ENCODE peak calls at places on chromosome 6, in seven cellular contexts. Q is HT-29, L is immature natural killer cell, N is spleen, E is nephron progenitor cell, A is Caki2, Z is T47D. F is an unnamed sample.

GRCh38 chr6:84428300-84428907 is 201.0 kb upstream of the CEP162 start:
- DNase-seq in Q (peak), L (no peak), N (no peak), E (peak), A (peak), Z (peak), F (no peak)

GRCh38 chr6:167116109-167116837 is 6.6 kb upstream of the CCR6 start:
- DNase-seq in Q (no peak), L (no peak), N (no peak), E (no peak), A (no peak), Z (peak), F (no peak)

GRCh38 chr6:26065952-26066380 is 21.3 kb upstream of the HFE start:
- DNase-seq in Q (peak), L (peak), N (no peak), E (peak), A (peak), Z (peak), F (no peak)

GRCh38 chr6:32885698-32886286 is 31.8 kb downstream of the PSMB9 start:
- DNase-seq in Q (peak), L (peak), N (no peak), E (no peak), A (peak), Z (peak), F (no peak)

GRCh38 chr6:150687508-150687907 is 87.8 kb downstream of the PLEKHG1 start:
- DNase-seq in Q (peak), L (no peak), N (no peak), E (no peak), A (no peak), Z (no peak), F (no peak)

GRCh38 chr6:72720464-72720863 is 98.6 kb downstream of the KCNQ5 start:
- DNase-seq in Q (no peak), L (no peak), N (no peak), E (no peak), A (no peak), Z (no peak), F (no peak)

GRCh38 chr6:47034919-47035318 is 7.2 kb downstream of the ADGRF1 start:
- DNase-seq in Q (peak), L (no peak), N (no peak), E (no peak), A (peak), Z (peak), F (no peak)

GRCh38 chr6:91083226-91083625 is 496.4 kb upstream of the MAP3K7 start:
- DNase-seq in Q (no peak), L (no peak), N (no peak), E (no peak), A (no peak), Z (no peak), F (no peak)

GRCh38 chr6:135759831-135760230 is 91.7 kb upstream of the PDE7B start:
- DNase-seq in Q (peak), L (peak), N (no peak), E (no peak), A (no peak), Z (peak), F (no peak)

GRCh38 chr6:9563996-9564395 is 850.9 kb downstream of the TFAP2A start:
- DNase-seq in Q (no peak), L (no peak), N (no peak), E (no peak), A (no peak), Z (no peak), F (no peak)

GRCh38 chr6:17086469-17086868 is 15.4 kb upstream of the STMND1 start:
- DNase-seq in Q (peak), L (peak), N (no peak), E (peak), A (peak), Z (peak), F (no peak)

GRCh38 chr6:26215200-26216014 is 128.2 kb downstream of the HFE start:
- DNase-seq in Q (peak), L (peak), N (peak), E (no peak), A (peak), Z (peak), F (no peak)

GRCh38 chr6:118122161-118122560 is 215.1 kb downstream of the SLC35F1 start:
- DNase-seq in Q (no peak), L (no peak), N (no peak), E (no peak), A (no peak), Z (peak), F (no peak)

GRCh38 chr6:13559251-13559650 is 15.2 kb upstream of the SIRT5 start:
- DNase-seq in Q (peak), L (no peak), N (no peak), E (no peak), A (no peak), Z (no peak), F (no peak)

GRCh38 chr6:44954281-44954680 is 373.8 kb upstream of the RUNX2 start:
- DNase-seq in Q (no peak), L (no peak), N (no peak), E (no peak), A (no peak), Z (no peak), F (no peak)

GRCh38 chr6:156617376-156617775 is 159.8 kb upstream of the ARID1B start:
- DNase-seq in Q (peak), L (no peak), N (no peak), E (no peak), A (no peak), Z (peak), F (no peak)

GRCh38 chr6:137958809-137959565 is 91.9 kb downstream of the TNFAIP3 start:
- DNase-seq in Q (no peak), L (no peak), N (no peak), E (no peak), A (no peak), Z (no peak), F (peak)